ENCODE peak calls at places on chromosomes 3 and 15, in five cellular contexts. One of them, this sample, is unnamed.

GRCh38 chr3:161403251-161403650 is 31.9 kb upstream of the SPTSSB start:
- DNase-seq in NCI-H460: no peak
- DNase-seq in effector memory CD8-positive, alpha-beta T cell: no peak
- DNase-seq in cardiac fibroblast: peak; percentile 42
- DNase-seq in NCI-H187 treated with DMSO at 0.1 percent for 48 hours: no peak
- DNase-seq in this sample: no peak

GRCh38 chr15:59738676-59739075 is 49.6 kb upstream of the BNIP2 start:
- DNase-seq in NCI-H460: no peak
- DNase-seq in NCI-H187 treated with DMSO at 0.1 percent for 48 hours: no peak
- DNase-seq in effector memory CD8-positive, alpha-beta T cell: no peak
- DNase-seq in cardiac fibroblast: no peak
- DNase-seq in this sample: no peak

GRCh38 chr3:45665101-45665572 is 24.1 kb upstream of the SACM1L start:
- DNase-seq in effector memory CD8-positive, alpha-beta T cell: peak; percentile 56
- DNase-seq in cardiac fibroblast: peak; percentile 58
- DNase-seq in NCI-H187 treated with DMSO at 0.1 percent for 48 hours: no peak
- DNase-seq in NCI-H460: peak; percentile 51
- DNase-seq in this sample: no peak

GRCh38 chr15:49693491-49693890 is 72.6 kb downstream of the DTWD1 start:
- DNase-seq in effector memory CD8-positive, alpha-beta T cell: no peak
- DNase-seq in cardiac fibroblast: peak; percentile 21
- DNase-seq in NCI-H187 treated with DMSO at 0.1 percent for 48 hours: no peak
- DNase-seq in NCI-H460: no peak
- DNase-seq in this sample: peak; percentile 46

GRCh38 chr3:87267953-87268645 is 8.3 kb downstream of the POU1F1 start:
- DNase-seq in cardiac fibroblast: no peak
- DNase-seq in NCI-H460: no peak
- DNase-seq in effector memory CD8-positive, alpha-beta T cell: no peak
- DNase-seq in NCI-H187 treated with DMSO at 0.1 percent for 48 hours: no peak
- DNase-seq in this sample: no peak

GRCh38 chr15:65434201-65434600 is 11.5 kb upstream of the IGDCC4 start:
- DNase-seq in NCI-H187 treated with DMSO at 0.1 percent for 48 hours: no peak
- DNase-seq in NCI-H460: no peak
- DNase-seq in effector memory CD8-positive, alpha-beta T cell: no peak
- DNase-seq in cardiac fibroblast: no peak
- DNase-seq in this sample: no peak

GRCh38 chr3:144018776-144019175 is 47.2 kb downstream of the DIPK2A start:
- DNase-seq in NCI-H460: no peak
- DNase-seq in effector memory CD8-positive, alpha-beta T cell: no peak
- DNase-seq in cardiac fibroblast: peak; percentile 87
- DNase-seq in NCI-H187 treated with DMSO at 0.1 percent for 48 hours: no peak
- DNase-seq in this sample: peak; percentile 77

GRCh38 chr3:194750409-194750808 is 64.7 kb downstream of the FAM43A start:
- DNase-seq in effector memory CD8-positive, alpha-beta T cell: no peak
- DNase-seq in NCI-H460: no peak
- DNase-seq in cardiac fibroblast: no peak
- DNase-seq in NCI-H187 treated with DMSO at 0.1 percent for 48 hours: no peak
- DNase-seq in this sample: no peak

GRCh38 chr3:197338586-197338985 is 40.2 kb upstream of the DLG1 start:
- DNase-seq in NCI-H187 treated with DMSO at 0.1 percent for 48 hours: no peak
- DNase-seq in cardiac fibroblast: no peak
- DNase-seq in NCI-H460: no peak
- DNase-seq in effector memory CD8-positive, alpha-beta T cell: no peak
- DNase-seq in this sample: no peak

GRCh38 chr3:169260296-169260695 is 403.2 kb downstream of the MECOM start:
- DNase-seq in effector memory CD8-positive, alpha-beta T cell: no peak
- DNase-seq in cardiac fibroblast: peak; percentile 60
- DNase-seq in NCI-H187 treated with DMSO at 0.1 percent for 48 hours: no peak
- DNase-seq in NCI-H460: no peak
- DNase-seq in this sample: peak; percentile 91

GRCh38 chr3:114622001-114622400 is 328.2 kb downstream of the TIGIT start:
- DNase-seq in NCI-H460: no peak
- DNase-seq in NCI-H187 treated with DMSO at 0.1 percent for 48 hours: no peak
- DNase-seq in effector memory CD8-positive, alpha-beta T cell: no peak
- DNase-seq in cardiac fibroblast: no peak
- DNase-seq in this sample: no peak

GRCh38 chr3:77605865-77606264 is 566.0 kb downstream of the ROBO2 start:
- DNase-seq in NCI-H187 treated with DMSO at 0.1 percent for 48 hours: no peak
- DNase-seq in effector memory CD8-positive, alpha-beta T cell: no peak
- DNase-seq in cardiac fibroblast: no peak
- DNase-seq in NCI-H460: no peak
- DNase-seq in this sample: no peak

GRCh38 chr3:17307889-17308288 is 423.1 kb downstream of the PLCL2 start:
- DNase-seq in cardiac fibroblast: no peak
- DNase-seq in NCI-H460: no peak
- DNase-seq in NCI-H187 treated with DMSO at 0.1 percent for 48 hours: no peak
- DNase-seq in effector memory CD8-positive, alpha-beta T cell: no peak
- DNase-seq in this sample: no peak

GRCh38 chr3:51622868-51623267 is 48.2 kb upstream of the TEX264 start:
- DNase-seq in NCI-H460: no peak
- DNase-seq in cardiac fibroblast: peak; percentile 22
- DNase-seq in effector memory CD8-positive, alpha-beta T cell: no peak
- DNase-seq in NCI-H187 treated with DMSO at 0.1 percent for 48 hours: no peak
- DNase-seq in this sample: peak; percentile 63

GRCh38 chr3:99843590-99844260 is 26.1 kb downstream of the CMSS1 start:
- DNase-seq in NCI-H460: no peak
- DNase-seq in NCI-H187 treated with DMSO at 0.1 percent for 48 hours: no peak
- DNase-seq in effector memory CD8-positive, alpha-beta T cell: no peak
- DNase-seq in cardiac fibroblast: no peak
- DNase-seq in this sample: peak; percentile 44

GRCh38 chr3:12476238-12476897 is 7.9 kb upstream of the TSEN2 start:
- DNase-seq in NCI-H187 treated with DMSO at 0.1 percent for 48 hours: no peak
- DNase-seq in cardiac fibroblast: peak; percentile 82
- DNase-seq in effector memory CD8-positive, alpha-beta T cell: no peak
- DNase-seq in NCI-H460: no peak
- DNase-seq in this sample: peak; percentile 60

This sample was measured in fibroblast of the aortic adventitia.